ENCODE peak calls at places on chromosome 19, in seven cellular contexts. J is IMR-90; D is C1 segment of cervical spinal cord; B is stimulated activated CD8-positive, alpha-beta memory T cell treated with anti-CD3 and anti-CD28 coated beads, Interleukin-4, amount 100 ng/mL, for 4 hours; F is T-helper 1 cell; G is activated CD8-positive, alpha-beta memory T cell treated with anti-CD3 and anti-CD28 coated beads for 24 hours; W is NCI-H1105. V is an unnamed sample.

GRCh38 chr19:40392894-40393517 is 3.0 kb upstream of the HIPK4 start:
- DNase-seq in J (no peak), D (no peak), B (no peak), F (no peak), G (no peak), W (no peak), V (no peak)

GRCh38 chr19:45780448-45781281 is 1.6 kb downstream of the DMPK start:
- DNase-seq in J (no peak), D (no peak), B (no peak), F (no peak), G (no peak), W (no peak), V (no peak)

GRCh38 chr19:47186337-47187022 is 44.5 kb downstream of the BBC3 start:
- DNase-seq in J (no peak), D (no peak), B (peak), F (peak), G (peak), W (no peak), V (peak)

GRCh38 chr19:14480695-14481069 is 5.5 kb upstream of the PTGER1 start:
- DNase-seq in J (peak), D (no peak), B (no peak), F (no peak), G (no peak), W (no peak), V (no peak)

GRCh38 chr19:2270157-2270571 is 11.8 kb downstream of the PEAK3 start:
- DNase-seq in J (no peak), D (no peak), B (no peak), F (no peak), G (no peak), W (no peak), V (no peak)

GRCh38 chr19:46618670-46619231 is 6.1 kb downstream of the PTGIR start:
- DNase-seq in J (peak), D (no peak), B (no peak), F (no peak), G (no peak), W (peak), V (no peak)

GRCh38 chr19:45273532-45273877 is 22.4 kb downstream of the MARK4 start:
- DNase-seq in J (no peak), D (no peak), B (no peak), F (no peak), G (no peak), W (no peak), V (no peak)

GRCh38 chr19:7247160-7247559 is 47.1 kb downstream of the INSR start:
- DNase-seq in J (no peak), D (no peak), B (no peak), F (no peak), G (no peak), W (no peak), V (no peak)

GRCh38 chr19:18701250-18701608 is 17.7 kb downstream of the CRTC1 start:
- DNase-seq in J (no peak), D (no peak), B (no peak), F (no peak), G (no peak), W (peak), V (peak)

GRCh38 chr19:52200044-52200443 is 10.2 kb downstream of the PPP2R1A start:
- DNase-seq in J (peak), D (no peak), B (no peak), F (no peak), G (no peak), W (no peak), V (no peak)

GRCh38 chr19:9705836-9706235 is 30.9 kb upstream of the ZNF562 start:
- DNase-seq in J (no peak), D (no peak), B (no peak), F (no peak), G (no peak), W (no peak), V (no peak)

GRCh38 chr19:39046037-39046821 is 13.9 kb upstream of the FBXO27 start:
- DNase-seq in J (no peak), D (no peak), B (no peak), F (no peak), G (no peak), W (no peak), V (peak)

GRCh38 chr19:20371911-20372310 is 193.7 kb downstream of the ZNF737 start:
- DNase-seq in J (no peak), D (no peak), B (no peak), F (no peak), G (no peak), W (no peak), V (no peak)

GRCh38 chr19:42325896-42326771 is 699 bp downstream of the MEGF8 start:
- DNase-seq in J (no peak), D (no peak), B (no peak), F (peak), G (no peak), W (no peak), V (no peak)

GRCh38 chr19:12872941-12873890 is 8.0 kb downstream of the DNASE2 start:
- DNase-seq in J (peak), D (no peak), B (no peak), F (peak), G (peak), W (no peak), V (peak)

GRCh38 chr19:40419066-40419612 is 6.0 kb upstream of the PRX start:
- DNase-seq in J (no peak), D (no peak), B (no peak), F (no peak), G (no peak), W (no peak), V (no peak)

GRCh38 chr19:11699931-11700794 is 38.6 kb downstream of the ZNF823 start:
- DNase-seq in J (peak), D (no peak), B (no peak), F (no peak), G (no peak), W (peak), V (peak)

GRCh38 chr19:45518469-45518826 is 11.2 kb downstream of the VASP start:
- DNase-seq in J (no peak), D (no peak), B (no peak), F (no peak), G (no peak), W (no peak), V (peak)

GRCh38 chr19:17441241-17442135 is 7.0 kb downstream of the TMEM221 start:
- DNase-seq in J (no peak), D (no peak), B (no peak), F (no peak), G (peak), W (peak), V (no peak)

GRCh38 chr19:1027020-1027952 is 878 bp downstream of the CNN2 start:
- DNase-seq in J (no peak), D (no peak), B (no peak), F (no peak), G (peak), W (no peak), V (no peak)

GRCh38 chr19:38182536-38183210 is 41.3 kb downstream of the DPF1 start:
- DNase-seq in J (no peak), D (no peak), B (no peak), F (no peak), G (no peak), W (no peak), V (no peak)

GRCh38 chr19:41457241-41457640 is 14.3 kb downstream of the ERICH4 start:
- DNase-seq in J (no peak), D (no peak), B (no peak), F (no peak), G (no peak), W (no peak), V (no peak)

GRCh38 chr19:46076951-46077814 is 36.4 kb upstream of the IGFL4 start:
- DNase-seq in J (peak), D (peak), B (no peak), F (no peak), G (no peak), W (peak), V (peak)

GRCh38 chr19:10920288-10920655 is 8.2 kb downstream of the YIPF2 start:
- DNase-seq in J (no peak), D (no peak), B (no peak), F (no peak), G (no peak), W (no peak), V (no peak)

GRCh38 chr19:10222201-10222890 is 8.8 kb downstream of the S1PR2 start:
- DNase-seq in J (no peak), D (no peak), B (no peak), F (no peak), G (no peak), W (no peak), V (no peak)

GRCh38 chr19:40363128-40363527 is 14.6 kb downstream of the PLD3 start:
- DNase-seq in J (no peak), D (no peak), B (no peak), F (no peak), G (no peak), W (no peak), V (no peak)

GRCh38 chr19:4436231-4436630 is 21.4 kb downstream of the UBXN6 start:
- DNase-seq in J (no peak), D (no peak), B (no peak), F (no peak), G (no peak), W (no peak), V (no peak)

GRCh38 chr19:44753932-44754742 is 5.6 kb downstream of the BCL3 start:
- DNase-seq in J (peak), D (peak), B (no peak), F (peak), G (peak), W (no peak), V (peak)

GRCh38 chr19:45774765-45775164 is 5.7 kb upstream of the SIX5 start:
- DNase-seq in J (no peak), D (no peak), B (no peak), F (no peak), G (no peak), W (no peak), V (no peak)

GRCh38 chr19:50252111-50252886 is 48.9 kb downstream of the MYH14 start:
- DNase-seq in J (no peak), D (no peak), B (no peak), F (no peak), G (peak), W (no peak), V (no peak)

V was measured in small intestine.